ENCODE peak calls at places on chromosomes 3 and 15, in six cellular contexts. One of them, this sample, is unnamed.

GRCh38 chr15:49235446-49236207 is 65.6 kb downstream of the GALK2 start:
- DNase-seq in MM.1S: peak; percentile 89
- DNase-seq in dorsolateral prefrontal cortex: peak; percentile 67
- DNase-seq in heart left ventricle: peak; percentile 36
- DNase-seq in astrocyte: peak; percentile 71
- DNase-seq in right lobe of liver: no peak
- DNase-seq in this sample: no peak

GRCh38 chr15:90400759-90401314 is 12.8 kb downstream of the IQGAP1 start:
- DNase-seq in heart left ventricle: peak; percentile 77
- DNase-seq in dorsolateral prefrontal cortex: no peak
- DNase-seq in MM.1S: peak; percentile 90
- DNase-seq in right lobe of liver: no peak
- DNase-seq in astrocyte: peak; percentile 98
- DNase-seq in this sample: peak; percentile 39

GRCh38 chr3:46031269-46031668 is 4.0 kb upstream of the XCR1 start:
- DNase-seq in heart left ventricle: no peak
- DNase-seq in dorsolateral prefrontal cortex: no peak
- DNase-seq in astrocyte: no peak
- DNase-seq in right lobe of liver: no peak
- DNase-seq in MM.1S: no peak
- DNase-seq in this sample: no peak

GRCh38 chr15:82132116-82132515 is 86.3 kb upstream of the MEX3B start:
- DNase-seq in heart left ventricle: no peak
- DNase-seq in dorsolateral prefrontal cortex: no peak
- DNase-seq in astrocyte: peak; percentile 47
- DNase-seq in MM.1S: no peak
- DNase-seq in right lobe of liver: no peak
- DNase-seq in this sample: no peak

GRCh38 chr3:51646091-51646490 is 25.0 kb upstream of the TEX264 start:
- DNase-seq in dorsolateral prefrontal cortex: no peak
- DNase-seq in astrocyte: no peak
- DNase-seq in heart left ventricle: no peak
- DNase-seq in MM.1S: no peak
- DNase-seq in right lobe of liver: no peak
- DNase-seq in this sample: no peak

GRCh38 chr3:44509393-44509921 is 32.0 kb upstream of the ZNF445 start:
- DNase-seq in dorsolateral prefrontal cortex: no peak
- DNase-seq in heart left ventricle: no peak
- DNase-seq in MM.1S: no peak
- DNase-seq in astrocyte: no peak
- DNase-seq in right lobe of liver: no peak
- DNase-seq in this sample: no peak

GRCh38 chr15:48645558-48646330 is at the start of gene FBN1:
- DNase-seq in astrocyte: peak; percentile 88
- DNase-seq in dorsolateral prefrontal cortex: peak; percentile 87
- DNase-seq in heart left ventricle: peak; percentile 80
- DNase-seq in MM.1S: peak; percentile 64
- DNase-seq in right lobe of liver: peak; percentile 48
- DNase-seq in this sample: peak; percentile 80

GRCh38 chr3:44929782-44930181 is 46.2 kb downstream of the ZDHHC3 start:
- DNase-seq in MM.1S: no peak
- DNase-seq in heart left ventricle: no peak
- DNase-seq in dorsolateral prefrontal cortex: no peak
- DNase-seq in astrocyte: no peak
- DNase-seq in right lobe of liver: no peak
- DNase-seq in this sample: no peak

GRCh38 chr15:67548862-67549651 is 6.6 kb downstream of the MAP2K5 start:
- DNase-seq in MM.1S: no peak
- DNase-seq in dorsolateral prefrontal cortex: peak; percentile 75
- DNase-seq in right lobe of liver: no peak
- DNase-seq in heart left ventricle: peak; percentile 50
- DNase-seq in astrocyte: no peak
- DNase-seq in this sample: no peak

GRCh38 chr3:148036331-148036881 is 627.2 kb downstream of the ZIC1 start:
- DNase-seq in astrocyte: peak; percentile 68
- DNase-seq in right lobe of liver: no peak
- DNase-seq in dorsolateral prefrontal cortex: no peak
- DNase-seq in heart left ventricle: no peak
- DNase-seq in MM.1S: no peak
- DNase-seq in this sample: no peak

GRCh38 chr3:194865081-194865480 is 179.4 kb downstream of the FAM43A start:
- DNase-seq in astrocyte: no peak
- DNase-seq in MM.1S: no peak
- DNase-seq in dorsolateral prefrontal cortex: no peak
- DNase-seq in right lobe of liver: no peak
- DNase-seq in heart left ventricle: no peak
- DNase-seq in this sample: no peak

GRCh38 chr3:156664285-156665178 is 9.9 kb upstream of the TIPARP start:
- DNase-seq in dorsolateral prefrontal cortex: no peak
- DNase-seq in heart left ventricle: no peak
- DNase-seq in MM.1S: peak; percentile 97
- DNase-seq in astrocyte: no peak
- DNase-seq in right lobe of liver: no peak
- DNase-seq in this sample: no peak

GRCh38 chr3:24506966-24507775 is 12.5 kb upstream of the THRB start:
- DNase-seq in MM.1S: no peak
- DNase-seq in heart left ventricle: no peak
- DNase-seq in right lobe of liver: no peak
- DNase-seq in dorsolateral prefrontal cortex: no peak
- DNase-seq in astrocyte: no peak
- DNase-seq in this sample: no peak

GRCh38 chr3:53773586-53774368 is 72.4 kb downstream of the CHDH start:
- DNase-seq in right lobe of liver: no peak
- DNase-seq in MM.1S: no peak
- DNase-seq in heart left ventricle: no peak
- DNase-seq in dorsolateral prefrontal cortex: peak; percentile 68
- DNase-seq in astrocyte: peak; percentile 73
- DNase-seq in this sample: no peak

GRCh38 chr15:63382966-63383710 is 1.5 kb upstream of the CA12 start:
- DNase-seq in right lobe of liver: no peak
- DNase-seq in astrocyte: peak; percentile 18
- DNase-seq in heart left ventricle: no peak
- DNase-seq in dorsolateral prefrontal cortex: no peak
- DNase-seq in MM.1S: no peak
- DNase-seq in this sample: no peak

GRCh38 chr3:194577985-194578905 is 55.0 kb downstream of the TMEM44 start:
- DNase-seq in MM.1S: no peak
- DNase-seq in right lobe of liver: peak; percentile 48
- DNase-seq in heart left ventricle: peak; percentile 40
- DNase-seq in astrocyte: peak; percentile 96
- DNase-seq in dorsolateral prefrontal cortex: no peak
- DNase-seq in this sample: no peak

GRCh38 chr3:122099255-122099654 is 44.1 kb downstream of the CD86 start:
- DNase-seq in heart left ventricle: no peak
- DNase-seq in astrocyte: no peak
- DNase-seq in dorsolateral prefrontal cortex: no peak
- DNase-seq in right lobe of liver: no peak
- DNase-seq in MM.1S: peak; percentile 50
- DNase-seq in this sample: no peak

GRCh38 chr3:122102191-122102935 is 47.2 kb downstream of the CD86 start:
- DNase-seq in heart left ventricle: no peak
- DNase-seq in dorsolateral prefrontal cortex: no peak
- DNase-seq in MM.1S: no peak
- DNase-seq in right lobe of liver: no peak
- DNase-seq in astrocyte: no peak
- DNase-seq in this sample: no peak

GRCh38 chr3:122100591-122101491 is 45.7 kb downstream of the CD86 start:
- DNase-seq in dorsolateral prefrontal cortex: no peak
- DNase-seq in heart left ventricle: no peak
- DNase-seq in astrocyte: no peak
- DNase-seq in right lobe of liver: no peak
- DNase-seq in MM.1S: no peak
- DNase-seq in this sample: no peak

GRCh38 chr3:122103821-122104514 is 48.8 kb downstream of the CD86 start:
- DNase-seq in dorsolateral prefrontal cortex: no peak
- DNase-seq in heart left ventricle: no peak
- DNase-seq in right lobe of liver: no peak
- DNase-seq in astrocyte: no peak
- DNase-seq in MM.1S: no peak
- DNase-seq in this sample: no peak

GRCh38 chr3:122101646-122102045 is 46.5 kb downstream of the CD86 start:
- DNase-seq in astrocyte: peak; percentile 20
- DNase-seq in MM.1S: peak; percentile 80
- DNase-seq in right lobe of liver: no peak
- DNase-seq in dorsolateral prefrontal cortex: no peak
- DNase-seq in heart left ventricle: no peak
- DNase-seq in this sample: no peak
- TF ChIP-seq CTCF in astrocyte: peak; percentile 42
- TF ChIP-seq CTCF in MM.1S: peak; percentile 69
- TF ChIP-seq CTCF in right lobe of liver: peak; percentile 66
- TF ChIP-seq CTCF in dorsolateral prefrontal cortex: peak; percentile 26
- TF ChIP-seq CTCF in heart left ventricle: peak; percentile 50
- TF ChIP-seq CTCF in this sample: no peak

GRCh38 chr3:172082269-172082668 is 42.9 kb downstream of the FNDC3B start:
- DNase-seq in heart left ventricle: peak; percentile 50
- DNase-seq in MM.1S: no peak
- DNase-seq in dorsolateral prefrontal cortex: no peak
- DNase-seq in astrocyte: peak; percentile 97
- DNase-seq in right lobe of liver: no peak
- DNase-seq in this sample: peak; percentile 44
- H3K4me3 ChIP-seq in heart left ventricle: no peak overlapping the region
- H3K4me3 ChIP-seq in MM.1S: no peak overlapping the region
- H3K4me3 ChIP-seq in dorsolateral prefrontal cortex: no peak overlapping the region
- H3K4me3 ChIP-seq in astrocyte: no peak overlapping the region
- H3K4me3 ChIP-seq in right lobe of liver: no peak overlapping the region
- H3K4me3 ChIP-seq in this sample: no peak overlapping the region

GRCh38 chr15:52527196-52527897 is 1.3 kb downstream of the MYO5A start:
- DNase-seq in astrocyte: no peak
- DNase-seq in heart left ventricle: no peak
- DNase-seq in right lobe of liver: no peak
- DNase-seq in MM.1S: no peak
- DNase-seq in dorsolateral prefrontal cortex: no peak
- DNase-seq in this sample: no peak

GRCh38 chr15:52529940-52530339 is 1.3 kb upstream of the MYO5A start:
- DNase-seq in heart left ventricle: no peak
- DNase-seq in right lobe of liver: no peak
- DNase-seq in astrocyte: no peak
- DNase-seq in MM.1S: no peak
- DNase-seq in dorsolateral prefrontal cortex: no peak
- DNase-seq in this sample: no peak

GRCh38 chr15:52528465-52529288 is at the start of gene MYO5A:
- DNase-seq in dorsolateral prefrontal cortex: peak; percentile 82
- DNase-seq in right lobe of liver: peak; percentile 75
- DNase-seq in astrocyte: peak; percentile 40
- DNase-seq in MM.1S: peak; percentile 86
- DNase-seq in heart left ventricle: peak; percentile 83
- DNase-seq in this sample: peak; percentile 74

GRCh38 chr15:52529289-52529929 is 729 bp upstream of the MYO5A start:
- DNase-seq in MM.1S: peak; percentile 70
- DNase-seq in dorsolateral prefrontal cortex: no peak
- DNase-seq in heart left ventricle: no peak
- DNase-seq in right lobe of liver: no peak
- DNase-seq in astrocyte: no peak
- DNase-seq in this sample: no peak

DNA sequence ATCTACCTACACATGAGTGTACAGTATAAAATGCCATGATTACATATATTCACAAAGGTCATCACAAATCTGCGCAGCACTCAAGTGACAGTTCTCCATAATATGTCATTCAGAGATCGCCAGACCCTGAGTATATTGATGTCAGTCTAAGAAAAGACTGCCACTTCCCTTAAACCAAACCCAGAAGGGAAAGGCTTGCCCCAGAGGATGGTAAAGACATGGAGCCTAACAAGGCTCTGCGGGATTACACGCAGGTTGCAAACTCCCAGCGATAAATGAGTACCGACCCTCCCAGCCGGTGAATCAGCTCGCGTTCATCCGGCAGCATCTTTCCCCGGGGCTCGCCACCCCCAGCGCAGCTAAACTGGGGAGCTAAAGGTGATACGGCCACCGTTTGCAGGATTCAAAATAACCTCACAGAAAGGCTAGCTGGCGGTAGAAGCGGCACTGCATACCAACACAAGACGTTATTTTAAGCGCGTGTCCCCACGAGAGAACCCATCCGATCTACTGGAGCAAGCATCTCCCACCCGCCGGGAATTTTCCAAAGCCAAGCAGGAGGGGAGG is 699 bp downstream of the MYO5A start:
- DNase-seq in heart left ventricle: no peak
- DNase-seq in dorsolateral prefrontal cortex: peak; percentile 45
- DNase-seq in astrocyte: peak; percentile 18
- DNase-seq in right lobe of liver: peak; percentile 25
- DNase-seq in MM.1S: peak; percentile 44
- DNase-seq in this sample: peak; percentile 10
- H3K27ac ChIP-seq in heart left ventricle: peak overlapping the region; percentile 82
- H3K27ac ChIP-seq in dorsolateral prefrontal cortex: peak overlapping the region; percentile 96
- H3K27ac ChIP-seq in astrocyte: peak overlapping the region; percentile 8
- H3K27ac ChIP-seq in right lobe of liver: peak overlapping the region; percentile 24
- H3K27ac ChIP-seq in MM.1S: peak overlapping the region; percentile 60
- H3K27ac ChIP-seq in this sample: peak overlapping the region; percentile 75

GRCh38 chr15:94119215-94119815 is 112.0 kb upstream of the MCTP2 start:
- DNase-seq in heart left ventricle: peak; percentile 67
- DNase-seq in dorsolateral prefrontal cortex: no peak
- DNase-seq in astrocyte: no peak
- DNase-seq in MM.1S: no peak
- DNase-seq in right lobe of liver: no peak
- DNase-seq in this sample: peak; percentile 39
- TF ChIP-seq CTCF in heart left ventricle: no peak
- TF ChIP-seq CTCF in dorsolateral prefrontal cortex: no peak
- TF ChIP-seq CTCF in astrocyte: no peak
- TF ChIP-seq CTCF in MM.1S: no peak
- TF ChIP-seq CTCF in right lobe of liver: no peak
- TF ChIP-seq CTCF in this sample: no peak

DNA sequence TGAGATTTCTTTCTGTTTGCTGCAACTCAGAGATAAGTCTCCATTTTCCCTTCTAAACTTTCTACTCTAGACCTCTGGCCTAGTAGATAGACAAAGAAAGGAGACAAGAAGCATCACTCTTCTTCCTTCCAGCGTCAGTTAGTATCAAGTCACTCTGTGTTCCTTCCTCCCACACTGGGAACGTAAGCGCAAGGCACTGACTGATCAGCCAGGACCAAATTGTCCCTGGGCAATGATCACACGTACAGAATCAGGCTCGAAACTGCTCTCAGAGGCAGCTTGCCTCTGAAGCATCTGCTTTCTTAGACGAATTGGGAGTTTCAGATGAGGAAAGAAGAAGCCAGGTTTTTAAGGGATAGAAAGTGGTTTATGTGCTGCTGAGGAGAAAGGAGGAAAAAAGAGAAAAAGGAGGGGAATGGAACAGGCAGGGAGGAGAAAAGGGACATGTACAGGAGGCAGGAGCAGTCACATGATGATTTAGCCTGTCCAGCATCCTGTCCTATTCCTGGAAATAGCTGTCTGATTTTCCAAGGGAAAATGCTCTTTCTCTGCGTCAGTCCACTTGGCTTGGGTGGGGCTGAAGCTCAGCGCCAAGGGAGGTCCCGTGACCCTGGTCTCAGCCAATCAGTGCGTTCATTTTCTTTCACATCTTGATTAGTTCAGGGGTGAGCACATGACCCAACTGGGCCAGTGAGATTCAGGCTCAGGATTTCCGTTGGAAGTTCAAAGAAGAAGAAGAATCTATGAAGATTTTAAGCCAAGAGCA is 102.0 kb upstream of the PRICKLE2 start:
- DNase-seq in heart left ventricle: peak; percentile 75
- DNase-seq in dorsolateral prefrontal cortex: peak; percentile 80
- DNase-seq in astrocyte: no peak
- DNase-seq in MM.1S: no peak
- DNase-seq in right lobe of liver: peak; percentile 40
- DNase-seq in this sample: peak; percentile 87
- H3K4me3 ChIP-seq in heart left ventricle: no peak overlapping the region
- H3K4me3 ChIP-seq in dorsolateral prefrontal cortex: no peak overlapping the region
- H3K4me3 ChIP-seq in astrocyte: no peak overlapping the region
- H3K4me3 ChIP-seq in MM.1S: no peak overlapping the region
- H3K4me3 ChIP-seq in right lobe of liver: no peak overlapping the region
- H3K4me3 ChIP-seq in this sample: no peak overlapping the region